ENCODE peak calls at places on chromosomes 6 and 20, in six cellular contexts. One of them, this sample, is unnamed. For H3K4me1, the result is how much of the 10 kb centered on the place peaks cover.

GRCh38 chr6:130760006-130760405 is 67.2 kb upstream of the SMLR1 start:
- DNase-seq in HCT116: peak
- DNase-seq in adrenal gland: no peak
- DNase-seq in IMR-90: peak
- DNase-seq in heart right ventricle: no peak
- DNase-seq in mucosa of descending colon: no peak
- DNase-seq in this sample: no peak

GRCh38 chr20:19991826-19992225 is 25.3 kb upstream of the NAA20 start:
- DNase-seq in HCT116: no peak
- DNase-seq in adrenal gland: no peak
- DNase-seq in IMR-90: peak
- DNase-seq in heart right ventricle: no peak
- DNase-seq in mucosa of descending colon: no peak
- DNase-seq in this sample: no peak

GRCh38 chr6:97459986-97460385 is 177.0 kb upstream of the MMS22L start:
- DNase-seq in HCT116: no peak
- DNase-seq in adrenal gland: no peak
- DNase-seq in IMR-90: no peak
- DNase-seq in heart right ventricle: no peak
- DNase-seq in mucosa of descending colon: no peak
- DNase-seq in this sample: no peak

GRCh38 chr6:135830971-135831370 is 20.5 kb upstream of the PDE7B start:
- DNase-seq in HCT116: no peak
- DNase-seq in adrenal gland: no peak
- DNase-seq in IMR-90: no peak
- DNase-seq in heart right ventricle: no peak
- DNase-seq in mucosa of descending colon: no peak
- DNase-seq in this sample: no peak

GRCh38 chr6:139370047-139370706 is 4.3 kb downstream of the CITED2 start:
- DNase-seq in HCT116: no peak
- DNase-seq in adrenal gland: peak
- DNase-seq in IMR-90: peak
- DNase-seq in heart right ventricle: no peak
- DNase-seq in mucosa of descending colon: no peak
- DNase-seq in this sample: no peak

GRCh38 chr6:131954099-131954774 is 3.1 kb upstream of the CCN2 start:
- DNase-seq in HCT116: no peak
- DNase-seq in adrenal gland: no peak
- DNase-seq in IMR-90: peak
- DNase-seq in heart right ventricle: no peak
- DNase-seq in mucosa of descending colon: no peak
- DNase-seq in this sample: no peak

GRCh38 chr20:50339196-50339901 is 148.7 kb downstream of the CEBPB start:
- DNase-seq in HCT116: no peak
- DNase-seq in adrenal gland: no peak
- DNase-seq in IMR-90: peak
- DNase-seq in heart right ventricle: no peak
- DNase-seq in mucosa of descending colon: no peak
- DNase-seq in this sample: no peak

GRCh38 chr6:31285982-31286381 is 14.1 kb upstream of the HLA-C start:
- DNase-seq in HCT116: no peak
- DNase-seq in adrenal gland: no peak
- DNase-seq in IMR-90: no peak
- DNase-seq in heart right ventricle: no peak
- DNase-seq in mucosa of descending colon: no peak
- DNase-seq in this sample: no peak

GRCh38 chr6:164106345-164106769 is 691.8 kb downstream of the QKI start:
- DNase-seq in HCT116: no peak
- DNase-seq in adrenal gland: no peak
- DNase-seq in IMR-90: no peak
- DNase-seq in heart right ventricle: peak
- DNase-seq in mucosa of descending colon: no peak
- DNase-seq in this sample: peak

DNA sequence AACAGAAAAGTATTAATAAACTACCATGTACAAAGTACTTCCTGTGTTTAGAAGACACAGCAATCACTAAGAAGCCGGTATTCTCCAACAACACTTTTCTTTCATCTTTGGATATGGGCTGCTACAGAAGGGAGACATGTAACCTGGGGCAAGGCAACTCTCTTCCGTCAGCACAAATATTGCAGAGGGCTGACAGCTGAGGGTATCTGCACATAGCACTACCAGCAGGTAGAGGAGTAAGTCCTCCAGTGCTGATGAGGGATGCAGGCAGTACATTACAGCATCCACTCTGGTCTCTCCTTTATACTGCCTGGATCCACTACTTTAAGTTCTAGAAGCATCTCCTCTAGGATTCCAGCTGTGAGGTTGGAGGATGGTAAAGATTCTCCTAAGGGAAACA is 110.5 kb upstream of the ADGRF1 start:
- DNase-seq in HCT116: no peak
- DNase-seq in adrenal gland: no peak
- DNase-seq in IMR-90: no peak
- DNase-seq in heart right ventricle: no peak
- DNase-seq in mucosa of descending colon: no peak
- DNase-seq in this sample: no peak
- H3K4me1 ChIP-seq in HCT116: under half
- H3K4me1 ChIP-seq in adrenal gland: under half
- H3K4me1 ChIP-seq in IMR-90: under half
- H3K4me1 ChIP-seq in heart right ventricle: under half
- H3K4me1 ChIP-seq in mucosa of descending colon: under half
- H3K4me1 ChIP-seq in this sample: under half

GRCh38 chr6:142045380-142046270 is 87.1 kb upstream of the GJE1 start:
- DNase-seq in HCT116: peak
- DNase-seq in adrenal gland: no peak
- DNase-seq in IMR-90: peak
- DNase-seq in heart right ventricle: no peak
- DNase-seq in mucosa of descending colon: no peak
- DNase-seq in this sample: no peak
- TF ChIP-seq CTCF in HCT116: peak
- TF ChIP-seq CTCF in adrenal gland: no peak
- TF ChIP-seq CTCF in IMR-90: peak
- TF ChIP-seq CTCF in heart right ventricle: no peak
- TF ChIP-seq CTCF in mucosa of descending colon: no peak
- TF ChIP-seq CTCF in this sample: no peak

GRCh38 chr6:82015526-82015925 is 232.0 kb downstream of the IBTK start:
- DNase-seq in HCT116: no peak
- DNase-seq in adrenal gland: no peak
- DNase-seq in IMR-90: no peak
- DNase-seq in heart right ventricle: no peak
- DNase-seq in mucosa of descending colon: no peak
- DNase-seq in this sample: no peak
- H3K4me1 ChIP-seq in HCT116: under half
- H3K4me1 ChIP-seq in adrenal gland: under half
- H3K4me1 ChIP-seq in IMR-90: under half
- H3K4me1 ChIP-seq in heart right ventricle: half or more
- H3K4me1 ChIP-seq in mucosa of descending colon: under half
- H3K4me1 ChIP-seq in this sample: under half

GRCh38 chr20:53493201-53493908 is 100.3 kb downstream of the ZNF217 start:
- DNase-seq in HCT116: no peak
- DNase-seq in adrenal gland: no peak
- DNase-seq in IMR-90: no peak
- DNase-seq in heart right ventricle: no peak
- DNase-seq in mucosa of descending colon: no peak
- DNase-seq in this sample: no peak
- TF ChIP-seq CTCF in HCT116: no peak
- TF ChIP-seq CTCF in adrenal gland: peak
- TF ChIP-seq CTCF in IMR-90: no peak
- TF ChIP-seq CTCF in heart right ventricle: no peak
- TF ChIP-seq CTCF in mucosa of descending colon: no peak
- TF ChIP-seq CTCF in this sample: peak

DNA sequence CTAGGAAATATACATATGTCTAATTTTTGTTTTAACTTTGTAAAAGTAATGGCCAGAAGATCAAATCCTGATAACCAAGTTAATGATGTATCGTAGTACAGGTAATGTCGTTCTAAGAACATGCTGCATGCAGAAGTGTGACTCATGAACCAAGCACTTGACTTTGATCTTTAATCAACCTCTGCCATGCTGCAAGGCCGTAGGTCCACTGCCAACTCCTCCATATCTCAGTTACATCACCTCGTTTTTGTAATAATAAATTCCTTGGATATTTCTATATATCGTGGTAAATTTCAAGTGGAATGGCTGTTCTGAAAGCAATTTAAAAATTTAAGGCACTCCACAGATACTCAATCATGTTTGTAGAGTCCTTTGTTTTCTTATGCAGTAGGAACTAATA is 771.7 kb downstream of the EPHA7 start:
- DNase-seq in HCT116: no peak
- DNase-seq in adrenal gland: no peak
- DNase-seq in IMR-90: no peak
- DNase-seq in heart right ventricle: no peak
- DNase-seq in mucosa of descending colon: no peak
- DNase-seq in this sample: no peak
- H3K4me1 ChIP-seq in HCT116: under half
- H3K4me1 ChIP-seq in adrenal gland: under half
- H3K4me1 ChIP-seq in IMR-90: under half
- H3K4me1 ChIP-seq in heart right ventricle: under half
- H3K4me1 ChIP-seq in mucosa of descending colon: under half
- H3K4me1 ChIP-seq in this sample: under half

This sample was measured in left ventricle myocardium inferior.